ENCODE peak calls at places on chromosomes 4 and X, in seven cellular contexts. X is cardiac muscle cell, E is OCI-LY7, M is H9, U is transverse colon, R is HCT116, H is pancreas. Y is an unnamed sample.

GRCh38 chr4:186936496-186937375 is 213.1 kb upstream of the FAT1 start:
- DNase-seq in X (no peak), E (no peak), M (no peak), U (no peak), R (peak; percentile 84), H (no peak), Y (no peak)

GRCh38 chrX:48663241-48663640 is 20.4 kb upstream of the WAS start:
- DNase-seq in X (no peak), E (no peak), M (no peak), U (no peak), R (no peak), H (no peak), Y (no peak)

GRCh38 chr4:6019316-6020263 is 1.4 kb upstream of the C4orf50 start:
- DNase-seq in X (peak; percentile 80), E (peak; percentile 52), M (peak; percentile 82), U (peak; percentile 24), R (peak; percentile 36), H (no peak), Y (peak; percentile 73)

GRCh38 chr4:119679251-119679650 is 50.6 kb upstream of the PDE5A start:
- DNase-seq in X (no peak), E (no peak), M (no peak), U (no peak), R (no peak), H (no peak), Y (no peak)

GRCh38 chrX:30373951-30374350 is 64.8 kb upstream of the NR0B1 start:
- DNase-seq in X (no peak), E (no peak), M (no peak), U (no peak), R (no peak), H (no peak), Y (no peak)

GRCh38 chr4:44447563-44448504 is 775 bp downstream of the KCTD8 start:
- DNase-seq in X (peak; percentile 59), E (no peak), M (peak; percentile 70), U (no peak), R (no peak), H (peak; percentile 23), Y (peak; percentile 45)

GRCh38 chrX:105302246-105302645 is 81.8 kb upstream of the TEX13A start:
- DNase-seq in X (no peak), E (no peak), M (no peak), U (no peak), R (no peak), H (no peak), Y (no peak)

GRCh38 chr4:169311643-169312365 is 41.0 kb upstream of the SH3RF1 start:
- DNase-seq in X (peak; percentile 78), E (peak; percentile 19), M (peak; percentile 69), U (no peak), R (peak; percentile 66), H (no peak), Y (peak; percentile 64)

GRCh38 chr4:99921174-99921573 is 25.2 kb downstream of the DNAJB14 start:
- DNase-seq in X (no peak), E (no peak), M (no peak), U (no peak), R (no peak), H (no peak), Y (no peak)

GRCh38 chr4:76811604-76812412 is 86.1 kb downstream of the SOWAHB start:
- DNase-seq in X (no peak), E (no peak), M (peak; percentile 28), U (no peak), R (no peak), H (no peak), Y (no peak)

GRCh38 chrX:12974217-12974796 is 603 bp upstream of the TMSB4X start:
- DNase-seq in X (no peak), E (peak; percentile 59), M (peak; percentile 54), U (peak; percentile 74), R (no peak), H (peak; percentile 47), Y (no peak)

GRCh38 chr4:110543577-110543976 is 67.6 kb downstream of the ENPEP start:
- DNase-seq in X (no peak), E (no peak), M (no peak), U (no peak), R (no peak), H (no peak), Y (no peak)
- TF ChIP-seq CTCF in X (no peak), E (no peak), M (no peak), U (no peak), R (no peak), H (no peak), Y (no peak)

GRCh38 chr4:134756456-134756855 is 554.9 kb upstream of the PABPC4L start:
- DNase-seq in X (no peak), E (no peak), M (no peak), U (no peak), R (no peak), H (no peak), Y (no peak)

DNA sequence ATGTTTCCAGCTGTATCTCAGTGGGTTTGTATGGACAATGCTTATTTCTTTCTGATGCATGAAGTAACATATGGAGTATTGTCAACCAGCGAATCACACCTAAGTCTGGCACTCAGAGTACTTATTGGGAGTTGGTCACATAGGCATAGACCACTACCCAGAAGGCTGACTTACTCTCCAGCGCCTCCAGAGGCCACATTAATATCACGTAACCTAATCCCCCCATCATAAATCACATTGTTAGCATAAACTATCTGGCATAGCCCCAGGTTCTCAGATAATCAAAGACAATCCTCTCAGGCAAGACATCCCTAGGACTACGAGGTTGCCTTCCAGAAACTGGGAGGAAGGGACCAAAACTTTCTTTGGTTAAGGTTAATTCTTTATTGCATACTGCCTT is 560.5 kb upstream of the PABPC4L start:
- DNase-seq in X (no peak), E (peak; percentile 4), M (no peak), U (no peak), R (no peak), H (no peak), Y (no peak)
- TF ChIP-seq CTCF in X (no peak), E (peak; percentile 61), M (peak; percentile 49), U (no peak), R (no peak), H (no peak), Y (peak; percentile 24)

DNA sequence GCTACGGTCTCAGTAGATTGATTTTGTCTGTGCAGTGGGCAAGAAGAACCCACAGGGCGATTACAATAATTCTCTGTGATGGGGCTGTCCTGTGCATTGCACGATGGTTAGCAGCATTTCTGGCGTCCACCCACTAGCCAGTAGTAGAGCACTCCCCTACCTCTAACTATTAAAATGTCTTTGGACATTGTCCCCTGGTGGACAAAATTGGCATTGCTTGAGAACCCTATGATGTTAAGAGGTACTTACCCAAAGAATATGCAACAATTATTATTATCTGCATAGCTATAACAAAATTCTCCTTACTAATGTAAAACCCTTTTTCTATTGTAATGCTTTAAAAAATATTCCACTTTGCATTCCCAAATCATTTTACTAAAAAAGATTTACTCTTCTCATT is 109.5 kb upstream of the VCX3A start:
- DNase-seq in X (no peak), E (peak; percentile 1), M (no peak), U (no peak), R (no peak), H (no peak), Y (no peak)
- TF ChIP-seq CTCF in X (no peak), E (peak; percentile 59), M (peak; percentile 65), U (no peak), R (no peak), H (peak; percentile 12), Y (no peak)

DNA sequence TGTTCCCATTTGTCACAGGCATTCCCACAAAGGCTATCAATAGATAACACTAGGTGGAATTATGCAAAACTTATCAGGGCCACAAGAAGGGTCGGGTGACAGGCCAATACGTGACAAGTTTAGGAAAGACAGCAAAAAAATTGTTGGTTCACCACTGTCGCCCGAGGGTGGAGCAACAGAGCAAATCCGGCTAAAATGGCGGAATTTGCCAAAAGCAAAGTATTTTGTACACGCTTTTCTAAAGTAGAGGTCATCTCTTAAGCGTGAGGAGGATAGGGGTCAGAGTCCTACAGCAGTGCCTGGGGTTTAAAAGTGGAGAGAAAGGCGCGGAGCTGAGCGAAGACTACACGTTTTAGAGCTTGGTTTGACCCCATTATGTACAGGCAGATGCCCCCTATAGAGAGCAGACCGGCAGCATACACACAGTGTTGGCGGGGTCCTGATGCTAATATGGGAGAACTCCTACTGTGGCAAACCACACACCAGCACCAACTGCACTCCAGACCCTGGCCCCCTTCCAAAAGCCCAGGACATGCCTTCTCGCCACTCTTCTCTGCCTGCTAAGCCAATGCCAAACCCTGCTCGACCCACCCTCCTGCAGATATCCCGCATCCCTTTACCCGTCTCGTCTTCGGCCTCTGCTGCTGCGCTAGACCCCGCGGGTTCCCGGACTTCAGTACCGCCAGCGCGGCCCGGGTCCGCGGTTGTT is 733 bp downstream of the CCNA2 start:
- DNase-seq in X (peak; percentile 32), E (peak; percentile 74), M (peak; percentile 32), U (peak; percentile 25), R (no peak), H (peak; percentile 33), Y (peak; percentile 56)
- TF ChIP-seq CTCF in X (peak; percentile 22), E (peak; percentile 71), M (peak; percentile 25), U (no peak), R (no peak), H (no peak), Y (no peak)

DNA sequence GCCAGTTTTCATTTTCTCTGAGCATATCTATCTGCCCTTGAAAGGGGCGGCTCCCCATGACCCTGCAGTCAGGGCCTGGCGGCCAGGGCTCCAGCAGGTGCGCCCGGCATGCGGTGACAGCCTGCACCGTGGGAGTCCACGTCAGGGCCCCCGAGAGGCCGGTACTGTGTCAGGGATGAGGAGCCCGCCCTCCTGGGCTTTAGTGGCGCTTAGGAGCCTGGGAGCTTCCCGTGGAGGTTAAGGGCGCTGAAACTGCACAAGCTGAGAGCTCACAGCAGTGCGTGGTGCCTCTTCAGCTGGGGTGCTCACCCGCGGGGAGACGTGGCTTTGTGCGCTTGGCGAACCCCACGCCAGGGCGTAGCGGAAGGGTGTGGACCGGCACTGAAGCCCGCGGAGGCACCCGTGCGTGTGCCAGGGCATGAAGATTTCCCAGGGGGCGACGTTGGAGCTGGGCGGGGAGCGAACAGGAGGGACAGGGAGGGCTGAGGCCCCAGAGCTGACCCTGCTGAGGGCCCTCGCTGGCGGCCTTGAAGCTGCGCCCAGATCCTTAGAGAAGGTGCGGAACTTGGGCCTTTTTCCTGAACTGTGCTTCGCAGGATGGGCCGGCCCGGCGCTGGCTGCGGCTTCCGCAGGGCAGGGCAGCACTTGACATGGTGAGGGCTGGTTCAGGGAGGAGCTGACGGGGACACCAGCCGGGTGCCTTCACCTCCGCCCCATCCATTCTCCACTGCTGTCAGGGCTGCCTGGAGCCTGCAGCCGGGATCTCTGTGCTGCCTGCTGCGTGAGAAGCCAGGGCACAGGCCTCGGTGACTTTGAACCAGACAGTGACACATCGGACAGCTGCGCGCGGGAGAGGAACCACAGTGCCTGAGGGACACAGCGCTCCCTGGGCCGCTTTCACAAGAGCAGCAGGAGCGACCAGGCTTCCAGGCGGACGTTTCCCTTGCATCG is 32.9 kb downstream of the HTT-AS start:
- DNase-seq in X (no peak), E (peak; percentile 21), M (peak; percentile 55), U (peak; percentile 58), R (no peak), H (no peak), Y (peak; percentile 44)
- TF ChIP-seq CTCF in X (no peak), E (no peak), M (no peak), U (no peak), R (no peak), H (no peak), Y (no peak)

GRCh38 chr4:43233321-43233720 is 340.8 kb downstream of the GRXCR1 start:
- DNase-seq in X (no peak), E (no peak), M (no peak), U (no peak), R (no peak), H (no peak), Y (no peak)
- TF ChIP-seq CTCF in X (no peak), E (no peak), M (no peak), U (no peak), R (no peak), H (no peak), Y (no peak)